ENCODE peak calls at places on chromosomes 11 and 22, in ten cellular contexts. S is psoas muscle; H is neuronal stem cell; Q is SJSA1; J is effector memory CD4-positive, alpha-beta T cell; X is transverse colon; V is upper lobe of left lung; E is breast epithelium; C is sigmoid colon; L is fibroblast of lung. I is an unnamed sample. For H3K27me3, the result is how much of the 10 kb centered on the place peaks cover.

GRCh38 chr11:79040348-79040747 is 400.5 kb downstream of the TENM4 start:
- DNase-seq in J (no peak), C (no peak), Q (no peak), E (no peak), L (peak), V (no peak), S (no peak), H (no peak), X (no peak), I (no peak)

GRCh38 chr22:29265929-29266328 is 1.9 kb downstream of the RHBDD3 start:
- DNase-seq in V (no peak), C (no peak), J (no peak), L (peak), X (no peak), Q (no peak), E (no peak), H (no peak), S (no peak), I (no peak)

GRCh38 chr11:100932474-100933100 is 197.0 kb downstream of the PGR start:
- DNase-seq in Q (no peak), J (no peak), H (no peak), E (no peak), L (peak), V (no peak), X (no peak), C (no peak), S (no peak), I (no peak)

GRCh38 chr11:75272821-75273301 is 32.3 kb downstream of the TPBGL start:
- DNase-seq in L (no peak), C (peak), X (no peak), V (no peak), J (no peak), E (peak), H (no peak), Q (no peak), S (no peak), I (no peak)

GRCh38 chr11:96141649-96142048 is 201.3 kb downstream of the MAML2 start:
- DNase-seq in S (no peak), J (no peak), H (no peak), E (no peak), X (no peak), V (no peak), C (no peak), Q (no peak), L (no peak), I (no peak)

GRCh38 chr11:11968511-11969280 is 39.7 kb downstream of the DKK3 start:
- DNase-seq in J (no peak), S (peak), H (no peak), Q (no peak), V (no peak), X (no peak), C (peak), L (peak), E (no peak), I (no peak)

GRCh38 chr22:39877079-39877682 is 16.4 kb downstream of the ENTHD1 start:
- DNase-seq in V (no peak), S (no peak), J (no peak), X (no peak), C (no peak), H (no peak), E (no peak), Q (no peak), L (no peak), I (no peak)

GRCh38 chr11:86592659-86593451 is 79.6 kb downstream of the ME3 start:
- DNase-seq in J (peak), H (no peak), Q (peak), S (no peak), L (peak), E (peak), C (peak), V (no peak), X (peak), I (peak)

GRCh38 chr22:31346255-31346732 is at the start of gene PATZ1:
- DNase-seq in S (peak), C (peak), V (no peak), L (peak), Q (peak), X (peak), E (peak), J (peak), H (peak), I (peak)

GRCh38 chr11:132914600-132914999 is 617.7 kb downstream of the OPCML start:
- DNase-seq in E (no peak), L (no peak), C (no peak), V (no peak), X (no peak), S (no peak), H (no peak), J (no peak), Q (no peak), I (no peak)

GRCh38 chr11:86802601-86803051 is 2.3 kb downstream of the PRSS23 start:
- DNase-seq in S (no peak), Q (no peak), L (peak), E (no peak), J (no peak), C (no peak), X (no peak), H (no peak), V (no peak), I (no peak)

GRCh38 chr22:23256986-23257888 is 76.9 kb downstream of the BCR start:
- DNase-seq in H (no peak), X (peak), J (no peak), C (peak), V (peak), Q (no peak), S (peak), E (no peak), L (peak), I (peak)

GRCh38 chr22:37476389-37477329 is 9.5 kb downstream of the MFNG start:
- DNase-seq in L (no peak), Q (no peak), S (no peak), V (no peak), H (no peak), J (no peak), X (no peak), E (no peak), C (no peak), I (no peak)

GRCh38 chr11:73759520-73760065 is 1.3 kb downstream of the RAB6A start:
- DNase-seq in Q (no peak), S (no peak), V (no peak), C (no peak), E (no peak), J (no peak), H (no peak), X (no peak), L (peak), I (no peak)

GRCh38 chr11:33694346-33695050 is 6.1 kb downstream of the C11orf91 start:
- DNase-seq in X (no peak), V (no peak), L (no peak), J (no peak), Q (no peak), E (no peak), H (no peak), S (no peak), C (no peak), I (no peak)

GRCh38 chr11:106133529-106133928 is 56.1 kb downstream of the AASDHPPT start:
- DNase-seq in X (no peak), E (no peak), S (no peak), L (peak), V (no peak), Q (no peak), C (no peak), H (no peak), J (no peak), I (no peak)

GRCh38 chr11:7910389-7910788 is 20.7 kb downstream of the OR10A6 start:
- DNase-seq in H (no peak), J (no peak), C (no peak), S (no peak), Q (no peak), V (no peak), L (no peak), X (no peak), E (no peak), I (no peak)

GRCh38 chr22:40791241-40791640 is 27.9 kb downstream of the SLC25A17 start:
- DNase-seq in S (no peak), E (no peak), L (no peak), V (no peak), Q (no peak), J (no peak), C (no peak), X (no peak), H (no peak), I (no peak)

DNA sequence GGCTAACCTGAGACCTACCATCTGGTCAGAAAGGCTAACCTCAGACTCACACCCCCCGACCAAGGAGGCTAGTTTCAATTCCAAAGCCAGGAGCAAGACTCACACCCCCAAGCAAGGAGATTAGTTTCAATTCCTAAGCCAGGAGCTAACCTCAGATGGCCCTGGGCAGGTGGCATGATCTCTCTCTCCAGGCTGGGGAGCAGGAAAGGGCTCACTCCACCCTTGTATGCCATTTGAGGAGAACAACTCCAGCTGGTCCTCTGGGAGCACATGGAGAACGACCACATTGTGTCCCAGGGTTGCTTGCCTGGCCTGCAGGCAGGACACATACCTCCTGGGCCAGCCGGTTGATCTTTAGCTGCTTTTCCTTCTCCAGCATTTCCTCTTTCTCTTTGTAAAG is 32.6 kb downstream of the USH1C start:
- DNase-seq in V (no peak), L (no peak), Q (no peak), J (no peak), C (no peak), S (no peak), H (no peak), X (no peak), E (no peak), I (no peak)
- H3K27me3 ChIP-seq in V (under half), L (under half), Q (under half), J (under half), C (under half), S (under half), H (under half), X (under half), E (under half), I (under half)

GRCh38 chr11:122721201-122721963 is 65.9 kb downstream of the UBASH3B start:
- DNase-seq in H (no peak), C (peak), L (peak), X (no peak), Q (no peak), V (no peak), E (no peak), J (no peak), S (no peak), I (no peak)
- H3K27ac ChIP-seq in H (no peak), C (no peak), L (peak), X (no peak), Q (peak), V (no peak), E (no peak), J (no peak), S (no peak), I (no peak)

GRCh38 chr22:50633771-50634170 is 5.8 kb upstream of the ARSA start:
- DNase-seq in H (no peak), S (no peak), Q (no peak), C (no peak), E (no peak), L (no peak), X (no peak), J (no peak), V (no peak), I (no peak)
- H3K27me3 ChIP-seq in H (under half), S (under half), Q (under half), C (under half), E (under half), L (under half), X (under half), J (under half), V (under half), I (under half)

GRCh38 chr11:47330002-47330911 is 22.2 kb downstream of the MYBPC3 start:
- DNase-seq in Q (no peak), E (no peak), J (no peak), C (no peak), V (no peak), H (no peak), S (peak), L (no peak), X (no peak), I (no peak)
- H3K27ac ChIP-seq in Q (no peak), E (peak), J (no peak), C (peak), V (no peak), H (no peak), S (peak), L (no peak), X (no peak), I (no peak)

GRCh38 chr11:22763166-22763565 is 66.4 kb downstream of the SVIP start:
- DNase-seq in E (no peak), H (no peak), V (no peak), C (no peak), J (no peak), X (no peak), L (no peak), Q (no peak), S (no peak), I (no peak)
- H3K27me3 ChIP-seq in E (under half), H (under half), V (under half), C (under half), J (under half), X (under half), L (under half), Q (under half), S (under half), I (under half)

GRCh38 chr11:65720237-65720934 is at the start of gene RNASEH2C:
- DNase-seq in X (peak), J (peak), E (peak), Q (peak), L (peak), H (peak), S (peak), C (peak), V (peak), I (peak)
- H3K27ac ChIP-seq in X (peak), J (peak), E (peak), Q (peak), L (peak), H (peak), S (peak), C (peak), V (peak), I (peak)

I was measured in uterus.